ENCODE peak calls at places on chromosome 22, in six cellular contexts. F is T follicular helper cell; R is left ventricle myocardium superior; V is A549; U is Right ventricle myocardium superior; W is activated CD4-positive, alpha-beta T cell treated with anti-CD3 and anti-CD28 coated beads, Interleukin-2, amount 10 ng/mL, durations not matched to agents 7 days and 5 days. Z is an unnamed sample.

GRCh38 chr22:28034145-28034759 is 115.2 kb upstream of the PITPNB start:
- DNase-seq in F (no peak), W (no peak), U (no peak), R (no peak), V (no peak), Z (no peak)

GRCh38 chr22:43714104-43714503 is 98.0 kb downstream of the EFCAB6 start:
- DNase-seq in R (no peak), U (no peak), V (no peak), W (no peak), F (no peak), Z (no peak)

GRCh38 chr22:40276877-40277823 is 69.2 kb upstream of the ADSL start:
- DNase-seq in U (no peak), R (no peak), W (no peak), V (no peak), F (no peak), Z (no peak)

GRCh38 chr22:23370251-23370650 is 189.9 kb downstream of the BCR start:
- DNase-seq in F (no peak), W (no peak), U (no peak), V (no peak), R (no peak), Z (no peak)

GRCh38 chr22:36885474-36885873 is 24.7 kb downstream of the NCF4 start:
- DNase-seq in R (no peak), W (no peak), V (no peak), U (no peak), F (no peak), Z (no peak)

GRCh38 chr22:29661355-29661754 is 57.9 kb downstream of the NF2 start:
- DNase-seq in F (no peak), U (no peak), V (no peak), W (no peak), R (no peak), Z (no peak)

GRCh38 chr22:37684803-37685615 is 1.1 kb upstream of the NOL12 start:
- DNase-seq in R (no peak), V (no peak), W (no peak), F (no peak), U (no peak), Z (no peak)

GRCh38 chr22:50105529-50106100 is 15.8 kb downstream of the MOV10L1 start:
- DNase-seq in W (peak; percentile 45), V (no peak), F (no peak), U (no peak), R (no peak), Z (no peak)